ENCODE peak calls at places on chromosomes 11 and 22, in four cellular contexts. B is fibroblast of pulmonary artery, W is astrocyte of the spinal cord, G is GDM1. R is an unnamed sample.
A peak's percentile ranks its signal among the peaks of the same experiment; 100 is the strongest.

GRCh38 chr11:66951927-66952337 is 6.3 kb downstream of the PC start:
- DNase-seq in G (no peak), W (peak; percentile 79), B (peak; percentile 32), R (no peak)

GRCh38 chr11:21323617-21324016 is 654.2 kb downstream of the NELL1 start:
- DNase-seq in G (no peak), B (no peak), W (no peak), R (no peak)

GRCh38 chr22:50304528-50305392 is 2.7 kb downstream of the PLXNB2 start:
- DNase-seq in G (peak; percentile 61), B (peak; percentile 39), W (peak; percentile 27), R (no peak)

GRCh38 chr22:45977003-45977395 is at the start of gene WNT7B:
- DNase-seq in W (no peak), B (no peak), G (no peak), R (no peak)

GRCh38 chr22:47220752-47221151 is 458.3 kb downstream of the TBC1D22A start:
- DNase-seq in B (no peak), G (no peak), W (no peak), R (no peak)

GRCh38 chr11:74069146-74070046 is 60.5 kb upstream of the UCP3 start:
- DNase-seq in W (no peak), G (no peak), B (no peak), R (no peak)

GRCh38 chr11:120941000-120941399 is 82.9 kb upstream of the TBCEL start:
- DNase-seq in G (no peak), W (no peak), B (no peak), R (no peak)

GRCh38 chr22:26325641-26326040 is 103.4 kb upstream of the ASPHD2 start:
- DNase-seq in W (no peak), G (no peak), B (no peak), R (no peak)

GRCh38 chr11:134516529-134516928 is 104.5 kb upstream of the B3GAT1 start:
- DNase-seq in G (no peak), W (no peak), B (no peak), R (peak; percentile 64)

GRCh38 chr22:46035742-46036557 is 59.0 kb upstream of the WNT7B start:
- DNase-seq in B (peak; percentile 99), G (peak; percentile 99), W (peak; percentile 100), R (peak; percentile 100)

GRCh38 chr11:120197254-120197891 is 13.5 kb upstream of the OAF start:
- DNase-seq in B (no peak), W (no peak), G (no peak), R (peak; percentile 41)

GRCh38 chr22:24303007-24303406 is 32.4 kb downstream of the SPECC1L start:
- DNase-seq in G (no peak), W (no peak), B (no peak), R (no peak)

GRCh38 chr11:77471520-77472234 is 2.2 kb downstream of the PAK1 start:
- DNase-seq in B (no peak), G (no peak), W (no peak), R (no peak)

GRCh38 chr11:71386232-71386631 is 62.0 kb downstream of the DHCR7 start:
- DNase-seq in B (no peak), W (no peak), G (no peak), R (no peak)

GRCh38 chr22:46352276-46352675 is 16.8 kb downstream of the TRMU start:
- DNase-seq in B (no peak), W (no peak), G (no peak), R (no peak)

GRCh38 chr11:36249271-36249670 is 40.0 kb downstream of the COMMD9 start:
- DNase-seq in B (peak; percentile 91), G (no peak), W (peak; percentile 80), R (no peak)

GRCh38 chr11:68038718-68039525 is at the start of gene TCIRG1:
- DNase-seq in B (peak; percentile 78), W (peak; percentile 76), G (no peak), R (peak; percentile 94)

GRCh38 chr22:30940655-30941362 is 27.8 kb downstream of the MORC2 start:
- DNase-seq in G (no peak), W (no peak), B (no peak), R (no peak)

GRCh38 chr22:47213571-47214230 is 451.3 kb downstream of the TBC1D22A start:
- DNase-seq in W (no peak), G (no peak), B (peak; percentile 24), R (peak; percentile 82)

GRCh38 chr11:62324738-62325556 is 12.3 kb upstream of the ASRGL1 start:
- DNase-seq in G (peak; percentile 57), W (peak; percentile 9), B (peak; percentile 58), R (peak; percentile 78)

GRCh38 chr22:30333707-30334087 is 7.0 kb upstream of the TBC1D10A start:
- DNase-seq in W (no peak), G (no peak), B (no peak), R (no peak)

GRCh38 chr22:38012604-38013072 is 28.3 kb upstream of the SOX10 start:
- DNase-seq in G (no peak), W (peak; percentile 23), B (peak; percentile 56), R (no peak)

GRCh38 chr11:95505927-95506426 is 275.0 kb upstream of the SESN3 start:
- DNase-seq in B (peak; percentile 57), W (peak; percentile 74), G (peak; percentile 39), R (no peak)

GRCh38 chr11:28228196-28228595 is 120.0 kb downstream of the METTL15 start:
- DNase-seq in W (peak; percentile 60), G (no peak), B (peak; percentile 46), R (no peak)

GRCh38 chr11:134252539-134253188 is 488 bp downstream of the THYN1 start:
- DNase-seq in G (no peak), W (no peak), B (peak; percentile 65), R (peak; percentile 82)

GRCh38 chr22:35558031-35558430 is 17.4 kb downstream of the RASD2 start:
- DNase-seq in G (no peak), W (no peak), B (no peak), R (no peak)

GRCh38 chr11:57778318-57779037 is 16.9 kb downstream of the CTNND1 start:
- DNase-seq in B (peak; percentile 100), G (no peak), W (peak; percentile 98), R (peak; percentile 79)